ENCODE peak calls at places on chromosomes 5 and 9, in seven cellular contexts. J is kidney, Q is endothelial cell, P is IMR-90, C is colonic mucosa, K is lower leg skin, V is fibroblast of mammary gland. S is an unnamed sample.

GRCh38 chr5:117731445-117731844 is 1156.8 kb upstream of the SEMA6A start:
- DNase-seq in J (no peak), Q (no peak), P (peak), C (no peak), K (no peak), V (no peak), S (no peak)

GRCh38 chr5:84383296-84383815 is 1.3 kb downstream of the EDIL3 start:
- DNase-seq in J (no peak), Q (no peak), P (no peak), C (peak), K (no peak), V (no peak), S (no peak)

GRCh38 chr9:134391319-134392231 is 65.3 kb downstream of the RXRA start:
- DNase-seq in J (no peak), Q (no peak), P (no peak), C (no peak), K (no peak), V (no peak), S (no peak)

GRCh38 chr5:33148076-33148501 is 292.7 kb upstream of the TARS1 start:
- DNase-seq in J (no peak), Q (no peak), P (peak), C (no peak), K (no peak), V (peak), S (no peak)

GRCh38 chr5:143390941-143391340 is 12.5 kb downstream of the NR3C1 start:
- DNase-seq in J (no peak), Q (no peak), P (no peak), C (no peak), K (no peak), V (peak), S (no peak)

GRCh38 chr9:79257671-79258410 is 313.9 kb upstream of the TLE4 start:
- DNase-seq in J (no peak), Q (no peak), P (no peak), C (no peak), K (no peak), V (no peak), S (no peak)

GRCh38 chr9:116844621-116845020 is 157.5 kb downstream of the TRIM32 start:
- DNase-seq in J (no peak), Q (no peak), P (no peak), C (no peak), K (no peak), V (no peak), S (no peak)

GRCh38 chr5:150317048-150318003 is 14.6 kb upstream of the ARSI start:
- DNase-seq in J (peak), Q (no peak), P (peak), C (no peak), K (no peak), V (peak), S (no peak)

GRCh38 chr5:91038180-91038808 is 344.8 kb downstream of the ARRDC3 start:
- DNase-seq in J (no peak), Q (no peak), P (no peak), C (no peak), K (no peak), V (peak), S (no peak)

GRCh38 chr9:1048853-1049252 is 1.3 kb upstream of the DMRT2 start:
- DNase-seq in J (no peak), Q (no peak), P (no peak), C (peak), K (no peak), V (no peak), S (no peak)

GRCh38 chr9:10238087-10238486 is 374.7 kb downstream of the PTPRD start:
- DNase-seq in J (no peak), Q (no peak), P (no peak), C (no peak), K (no peak), V (no peak), S (no peak)

GRCh38 chr9:10228082-10228481 is 384.7 kb downstream of the PTPRD start:
- DNase-seq in J (no peak), Q (no peak), P (no peak), C (no peak), K (no peak), V (no peak), S (no peak)

GRCh38 chr9:10230512-10230911 is 382.3 kb downstream of the PTPRD start:
- DNase-seq in J (no peak), Q (no peak), P (no peak), C (no peak), K (no peak), V (no peak), S (no peak)

GRCh38 chr9:10226996-10227395 is 385.8 kb downstream of the PTPRD start:
- DNase-seq in J (no peak), Q (no peak), P (no peak), C (no peak), K (no peak), V (no peak), S (no peak)

DNA sequence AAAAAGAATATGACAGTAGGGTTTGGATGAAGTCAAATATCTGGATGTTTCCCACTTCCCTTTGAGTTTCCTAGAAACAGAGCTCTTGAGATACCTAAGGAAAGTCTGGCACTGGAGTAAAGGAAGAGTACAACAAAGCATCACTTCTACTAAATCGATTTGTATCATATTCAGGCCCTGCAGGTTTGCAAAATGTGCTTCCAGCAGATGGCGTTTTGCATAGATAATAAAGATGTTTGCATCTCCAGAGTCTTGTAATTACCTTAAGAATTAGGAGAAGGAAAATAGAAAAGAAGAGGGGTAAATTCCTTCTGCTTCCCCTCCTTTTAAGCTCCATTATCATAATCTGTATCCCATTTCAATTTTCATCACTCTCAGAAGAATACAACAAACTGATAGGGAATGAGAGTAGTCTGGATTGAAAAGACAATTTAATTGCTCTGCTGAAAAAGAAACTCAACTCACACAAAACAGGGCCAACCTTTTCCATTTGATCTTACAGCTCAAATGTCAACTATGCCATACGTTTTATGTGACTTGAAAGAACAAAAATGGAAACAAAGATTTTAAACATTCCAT is 380.4 kb downstream of the PTPRD start:
- DNase-seq in J (no peak), Q (no peak), P (peak), C (no peak), K (no peak), V (peak), S (no peak)
- TF ChIP-seq CTCF in J (no peak), Q (no peak), P (peak), C (no peak), K (no peak), V (peak), S (peak)

GRCh38 chr5:61617995-61618525 is 286.0 kb downstream of the ZSWIM6 start:
- DNase-seq in J (no peak), Q (no peak), P (no peak), C (no peak), K (no peak), V (no peak), S (no peak)
- TF ChIP-seq CTCF in J (no peak), Q (peak), P (no peak), C (no peak), K (no peak), V (no peak), S (no peak)

GRCh38 chr9:35432076-35432475 is 57.8 kb upstream of the RUSC2 start:
- DNase-seq in J (no peak), Q (no peak), P (no peak), C (no peak), K (no peak), V (no peak), S (no peak)
- TF ChIP-seq CTCF in J (no peak), Q (no peak), P (no peak), C (no peak), K (no peak), V (no peak), S (no peak)

DNA sequence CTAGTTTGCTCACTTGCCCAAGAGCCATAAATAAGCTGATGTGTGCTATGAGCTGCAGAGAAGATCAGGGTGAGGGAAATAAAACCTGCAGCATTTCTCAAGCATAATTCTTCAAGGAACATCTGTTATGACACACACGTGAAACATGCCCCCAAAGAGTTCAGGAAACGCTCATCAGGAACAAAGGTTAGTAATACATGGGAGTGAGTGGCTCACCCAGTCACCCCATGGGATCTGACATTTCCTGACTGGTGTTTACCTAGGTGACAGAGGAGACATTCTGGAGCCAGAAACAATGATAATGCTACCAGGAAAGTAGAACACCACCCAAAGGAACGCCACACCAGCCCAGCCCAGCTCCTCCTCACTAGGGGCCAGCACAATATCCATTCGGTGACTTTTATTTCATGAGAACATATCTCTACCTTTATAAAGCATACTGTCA is 66.0 kb downstream of the FRMD3 start:
- DNase-seq in J (no peak), Q (no peak), P (peak), C (peak), K (no peak), V (peak), S (no peak)
- TF ChIP-seq CTCF in J (no peak), Q (no peak), P (no peak), C (no peak), K (no peak), V (no peak), S (no peak)